ENCODE peak calls at places on chromosomes 11 and 22, in five cellular contexts. Y is lower lobe of right lung, C is BE2C, K is Calu3, V is pancreas. M is an unnamed sample.

GRCh38 chr11:72969894-72970335 is 155.7 kb downstream of the ATG16L2 start:
- DNase-seq in Y (no peak), C (no peak), K (no peak), V (no peak), M (no peak)

GRCh38 chr11:134425413-134425812 is 13.4 kb upstream of the B3GAT1 start:
- DNase-seq in Y (no peak), C (no peak), K (no peak), V (no peak), M (no peak)

GRCh38 chr11:57800444-57801184 is 39.0 kb downstream of the CTNND1 start:
- DNase-seq in Y (no peak), C (no peak), K (peak; percentile 40), V (no peak), M (no peak)

GRCh38 chr22:29213481-29213880 is 7.8 kb downstream of the EMID1 start:
- DNase-seq in Y (no peak), C (no peak), K (no peak), V (no peak), M (no peak)

GRCh38 chr11:75439495-75440120 is 6.6 kb upstream of the KLHL35 start:
- DNase-seq in Y (no peak), C (no peak), K (no peak), V (peak; percentile 60), M (no peak)

GRCh38 chr11:86459682-86460460 is 85.2 kb downstream of the CCDC81 start:
- DNase-seq in Y (peak; percentile 53), C (no peak), K (peak; percentile 58), V (peak; percentile 64), M (no peak)

GRCh38 chr11:33912405-33913361 is 20.8 kb upstream of the LMO2 start:
- DNase-seq in Y (no peak), C (no peak), K (no peak), V (no peak), M (peak; percentile 75)

GRCh38 chr11:14956111-14956510 is 16.0 kb downstream of the CALCA start:
- DNase-seq in Y (no peak), C (no peak), K (no peak), V (no peak), M (no peak)

GRCh38 chr11:34926101-34926830 is 9.8 kb downstream of the PDHX start:
- DNase-seq in Y (no peak), C (peak; percentile 5), K (peak; percentile 38), V (no peak), M (no peak)

GRCh38 chr11:12174145-12175143 is 64.1 kb downstream of the MICAL2 start:
- DNase-seq in Y (no peak), C (no peak), K (no peak), V (no peak), M (no peak)

GRCh38 chr11:73566977-73567755 is 30.7 kb downstream of the FAM168A start:
- DNase-seq in Y (no peak), C (no peak), K (no peak), V (no peak), M (no peak)

GRCh38 chr11:33869511-33870422 is 22.1 kb downstream of the LMO2 start:
- DNase-seq in Y (peak; percentile 73), C (peak; percentile 17), K (peak; percentile 15), V (no peak), M (peak; percentile 68)

GRCh38 chr11:117313828-117314768 is 2.0 kb downstream of the BACE1 start:
- DNase-seq in Y (no peak), C (no peak), K (no peak), V (peak; percentile 78), M (no peak)

GRCh38 chr11:33934450-33934849 is 42.6 kb upstream of the LMO2 start:
- DNase-seq in Y (no peak), C (no peak), K (no peak), V (no peak), M (no peak)

GRCh38 chr11:22670803-22671202 is 4.4 kb downstream of the GAS2 start:
- DNase-seq in Y (no peak), C (no peak), K (no peak), V (no peak), M (no peak)

GRCh38 chr22:44449683-44450425 is 48.2 kb downstream of the RTL6 start:
- DNase-seq in Y (no peak), C (no peak), K (no peak), V (no peak), M (no peak)

GRCh38 chr11:84720706-84721402 is 906.3 kb downstream of the DLG2 start:
- DNase-seq in Y (peak; percentile 51), C (no peak), K (no peak), V (peak; percentile 70), M (no peak)

GRCh38 chr11:8338138-8338537 is 74.5 kb upstream of the LMO1 start:
- DNase-seq in Y (peak; percentile 72), C (peak; percentile 60), K (peak; percentile 61), V (no peak), M (no peak)

GRCh38 chr11:91624021-91624420 is 600.6 kb upstream of the FAT3 start:
- DNase-seq in Y (no peak), C (no peak), K (no peak), V (no peak), M (no peak)

GRCh38 chr11:85772700-85773099 is 38.2 kb downstream of the SYTL2 start:
- DNase-seq in Y (no peak), C (no peak), K (no peak), V (no peak), M (no peak)

GRCh38 chr11:111327908-111328624 is 29.7 kb downstream of the POU2AF3 start:
- DNase-seq in Y (peak; percentile 88), C (no peak), K (peak; percentile 65), V (peak; percentile 92), M (no peak)

GRCh38 chr11:120917536-120918239 is 106.2 kb upstream of the TBCEL start:
- DNase-seq in Y (no peak), C (no peak), K (no peak), V (no peak), M (no peak)

GRCh38 chr22:50340157-50340879 is 2.8 kb upstream of the PPP6R2 start:
- DNase-seq in Y (no peak), C (peak; percentile 55), K (peak; percentile 29), V (peak; percentile 37), M (no peak)

GRCh38 chr11:105609832-105610781 is at the start of gene GRIA4:
- DNase-seq in Y (peak; percentile 45), C (peak; percentile 88), K (no peak), V (peak; percentile 64), M (no peak)

GRCh38 chr11:118476676-118477075 is 40.4 kb downstream of the KMT2A start:
- DNase-seq in Y (no peak), C (no peak), K (no peak), V (no peak), M (no peak)

GRCh38 chr11:93361435-93361834 is 30.9 kb downstream of the DEUP1 start:
- DNase-seq in Y (no peak), C (no peak), K (no peak), V (no peak), M (no peak)

GRCh38 chr11:85627332-85627997 is at the start of gene DLG2:
- DNase-seq in Y (no peak), C (no peak), K (no peak), V (peak; percentile 63), M (no peak)

GRCh38 chr11:12167098-12167999 is 57.0 kb downstream of the MICAL2 start:
- DNase-seq in Y (no peak), C (no peak), K (peak; percentile 71), V (no peak), M (peak; percentile 60)

GRCh38 chr11:69398529-69399492 is 82.7 kb upstream of the LINC01488 start:
- DNase-seq in Y (no peak), C (no peak), K (no peak), V (peak; percentile 59), M (peak; percentile 36)

DNA sequence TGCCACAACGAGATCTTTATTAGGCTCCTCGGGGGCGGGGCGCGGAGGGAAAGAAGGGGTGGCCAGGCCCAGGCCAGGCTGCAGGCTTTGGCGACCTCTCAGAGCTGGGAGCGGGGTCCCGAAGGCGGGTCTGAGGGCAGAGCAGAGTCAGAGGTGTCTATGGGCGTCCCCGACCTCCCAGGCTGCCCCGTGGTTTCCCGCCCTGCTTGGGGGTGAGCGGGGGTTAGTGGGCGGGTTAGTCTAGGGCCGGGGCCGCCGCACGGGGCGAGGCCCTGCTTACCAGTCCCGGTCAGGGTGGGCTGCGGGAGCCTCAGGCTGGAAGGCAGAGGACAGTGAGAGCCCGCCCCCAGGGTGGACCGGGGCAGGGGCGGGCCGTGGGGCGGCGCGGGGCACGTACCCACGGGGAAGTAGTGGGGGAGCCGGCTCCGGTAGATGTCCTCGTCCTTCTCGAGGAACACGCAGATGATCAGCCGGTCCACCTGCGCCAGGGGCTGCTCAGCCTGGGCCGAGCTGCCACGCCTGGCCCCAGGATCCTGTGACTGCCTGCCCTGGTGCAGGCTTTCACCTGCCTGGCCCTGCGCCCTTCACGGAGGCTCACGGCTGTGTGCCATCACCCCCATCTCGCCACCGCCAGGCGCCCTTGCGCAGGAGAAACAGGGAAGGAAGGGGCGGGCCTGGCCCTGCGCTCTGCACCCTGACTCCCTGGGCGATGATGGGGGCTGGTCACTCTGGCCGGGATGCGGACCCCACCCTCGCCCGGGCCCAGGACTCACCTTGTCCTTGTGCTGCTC is 12.5 kb downstream of the OTUB1 start:
- DNase-seq in Y (peak; percentile 50), C (no peak), K (no peak), V (no peak), M (peak; percentile 51)
- TF ChIP-seq CTCF in Y (no peak), C (no peak), K (no peak), V (no peak), M (no peak)

GRCh38 chr22:35684270-35684700 is 33.4 kb upstream of the APOL5 start:
- DNase-seq in Y (no peak), C (peak; percentile 51), K (peak; percentile 10), V (no peak), M (no peak)
- TF ChIP-seq CTCF in Y (no peak), C (peak; percentile 61), K (no peak), V (no peak), M (no peak)

GRCh38 chr22:35407352-35407751 is 7.4 kb downstream of the MCM5 start:
- DNase-seq in Y (no peak), C (no peak), K (no peak), V (no peak), M (no peak)

GRCh38 chr22:35410663-35411034 is 10.7 kb downstream of the MCM5 start:
- DNase-seq in Y (no peak), C (no peak), K (no peak), V (no peak), M (no peak)

GRCh38 chr22:35409783-35410662 is 10.1 kb downstream of the MCM5 start:
- DNase-seq in Y (peak; percentile 80), C (no peak), K (no peak), V (no peak), M (peak; percentile 96)

GRCh38 chr22:35413624-35414023 is 13.7 kb downstream of the MCM5 start:
- DNase-seq in Y (no peak), C (no peak), K (no peak), V (no peak), M (no peak)

GRCh38 chr22:35411112-35411511 is 11.2 kb downstream of the MCM5 start:
- DNase-seq in Y (no peak), C (no peak), K (no peak), V (no peak), M (peak; percentile 59)
- TF ChIP-seq CTCF in Y (no peak), C (no peak), K (no peak), V (no peak), M (peak; percentile 67)

GRCh38 chr11:62984451-62984991 is at the start of gene SLC22A6:
- DNase-seq in Y (no peak), C (no peak), K (no peak), V (no peak), M (no peak)

GRCh38 chr11:62983536-62984199 is 1.1 kb downstream of the SLC22A6 start:
- DNase-seq in Y (no peak), C (no peak), K (no peak), V (no peak), M (no peak)

GRCh38 chr11:62980133-62980760 is 4.5 kb downstream of the SLC22A6 start:
- DNase-seq in Y (no peak), C (no peak), K (no peak), V (no peak), M (no peak)

GRCh38 chr11:62985351-62985750 is 584 bp upstream of the SLC22A6 start:
- DNase-seq in Y (no peak), C (no peak), K (no peak), V (no peak), M (no peak)

GRCh38 chr11:62981743-62982142 is 3.0 kb downstream of the SLC22A6 start:
- DNase-seq in Y (no peak), C (no peak), K (no peak), V (no peak), M (no peak)
- TF ChIP-seq CTCF in Y (no peak), C (no peak), K (no peak), V (no peak), M (no peak)

M was measured in CD14-positive monocyte.